ENCODE peak calls at places on chromosomes 16 and 17, in five cellular contexts. B is NCI-H2081, F is right cardiac atrium, D is adrenal gland, E is H1. W is an unnamed sample.

GRCh38 chr17:50893183-50893993 is 27.2 kb upstream of the TOB1 start:
- DNase-seq in F (peak; percentile 52), D (no peak), B (no peak), E (no peak), W (peak; percentile 42)

GRCh38 chr16:71708696-71709095 is 15.8 kb downstream of the PHLPP2 start:
- DNase-seq in B (no peak), D (no peak), E (no peak), F (no peak), W (no peak)

GRCh38 chr17:39605492-39606433 is 2.0 kb downstream of the NEUROD2 start:
- DNase-seq in D (no peak), F (no peak), E (no peak), B (no peak), W (no peak)

GRCh38 chr17:59424331-59424730 is 92.9 kb downstream of the YPEL2 start:
- DNase-seq in B (no peak), E (no peak), D (no peak), F (no peak), W (no peak)

GRCh38 chr17:77354721-77355455 is 214.1 kb downstream of the SEC14L1 start:
- DNase-seq in E (no peak), D (peak; percentile 85), B (no peak), F (peak; percentile 93), W (no peak)

GRCh38 chr17:80605326-80606066 is 60.9 kb downstream of the RPTOR start:
- DNase-seq in F (no peak), D (no peak), E (no peak), B (no peak), W (no peak)

GRCh38 chr17:4476512-4477070 is 22.1 kb upstream of the SPNS2 start:
- DNase-seq in E (no peak), B (no peak), D (no peak), F (no peak), W (no peak)

GRCh38 chr16:65908568-65908967 is 457.9 kb upstream of the CDH5 start:
- DNase-seq in B (no peak), E (no peak), F (no peak), D (no peak), W (no peak)

GRCh38 chr16:59355704-59356103 is 621.6 kb upstream of the GOT2 start:
- DNase-seq in E (no peak), B (no peak), F (no peak), D (no peak), W (no peak)

GRCh38 chr16:20868890-20869289 is 31.3 kb downstream of the DCUN1D3 start:
- DNase-seq in D (peak; percentile 89), E (no peak), F (peak; percentile 97), B (no peak), W (no peak)